ENCODE peak calls at places on chromosomes 6 and 20, in five cellular contexts. One of them, this sample, is unnamed.

GRCh38 chr6:139766796-139767195 is 392.3 kb upstream of the CITED2 start:
- ATAC-seq in HepG2: no peak
- ATAC-seq in K562: no peak
- ATAC-seq in upper lobe of left lung: no peak
- ATAC-seq in GM12878: no peak
- ATAC-seq in this sample: no peak

GRCh38 chr20:63182946-63183415 is 33.0 kb downstream of the YTHDF1 start:
- ATAC-seq in upper lobe of left lung: no peak
- ATAC-seq in HepG2: peak
- ATAC-seq in GM12878: peak
- ATAC-seq in K562: peak
- ATAC-seq in this sample: no peak

GRCh38 chr6:2753743-2754142 is 3.0 kb upstream of the MYLK4 start:
- ATAC-seq in GM12878: no peak
- ATAC-seq in upper lobe of left lung: no peak
- ATAC-seq in HepG2: no peak
- ATAC-seq in K562: no peak
- ATAC-seq in this sample: no peak

GRCh38 chr6:39048481-39049399 is at the start of gene GLP1R:
- ATAC-seq in GM12878: no peak
- ATAC-seq in upper lobe of left lung: no peak
- ATAC-seq in K562: no peak
- ATAC-seq in HepG2: peak
- ATAC-seq in this sample: no peak

GRCh38 chr6:5510734-5511133 is 249.4 kb downstream of the FARS2 start:
- ATAC-seq in upper lobe of left lung: no peak
- ATAC-seq in GM12878: no peak
- ATAC-seq in HepG2: no peak
- ATAC-seq in K562: no peak
- ATAC-seq in this sample: no peak

GRCh38 chr6:41430875-41431274 is 95.5 kb downstream of the NCR2 start:
- ATAC-seq in K562: peak
- ATAC-seq in GM12878: no peak
- ATAC-seq in upper lobe of left lung: no peak
- ATAC-seq in HepG2: no peak
- ATAC-seq in this sample: no peak

GRCh38 chr6:1053587-1053986 is 258.3 kb upstream of the FOXQ1 start:
- ATAC-seq in upper lobe of left lung: peak
- ATAC-seq in GM12878: no peak
- ATAC-seq in HepG2: no peak
- ATAC-seq in K562: no peak
- ATAC-seq in this sample: peak

GRCh38 chr6:81130969-81131368 is 621.5 kb downstream of the TENT5A start:
- ATAC-seq in upper lobe of left lung: no peak
- ATAC-seq in HepG2: no peak
- ATAC-seq in GM12878: no peak
- ATAC-seq in K562: no peak
- ATAC-seq in this sample: no peak

GRCh38 chr6:118893095-118893881 is 664 bp upstream of the ASF1A start:
- ATAC-seq in GM12878: peak
- ATAC-seq in HepG2: peak
- ATAC-seq in K562: peak
- ATAC-seq in upper lobe of left lung: peak
- ATAC-seq in this sample: peak

GRCh38 chr20:4225778-4226177 is 210.4 kb upstream of the RNF24 start:
- ATAC-seq in upper lobe of left lung: peak
- ATAC-seq in HepG2: no peak
- ATAC-seq in GM12878: no peak
- ATAC-seq in K562: no peak
- ATAC-seq in this sample: peak

GRCh38 chr6:70289299-70289698 is 13.6 kb downstream of the COL9A1 start:
- ATAC-seq in upper lobe of left lung: no peak
- ATAC-seq in GM12878: no peak
- ATAC-seq in K562: peak
- ATAC-seq in HepG2: peak
- ATAC-seq in this sample: no peak

GRCh38 chr20:61757678-61758555 is 307.8 kb downstream of the TAF4 start:
- ATAC-seq in GM12878: no peak
- ATAC-seq in K562: no peak
- ATAC-seq in upper lobe of left lung: no peak
- ATAC-seq in HepG2: no peak
- ATAC-seq in this sample: no peak

GRCh38 chr20:63693975-63694595 is 2.4 kb upstream of the TNFRSF6B start:
- ATAC-seq in HepG2: no peak
- ATAC-seq in GM12878: no peak
- ATAC-seq in K562: no peak
- ATAC-seq in upper lobe of left lung: no peak
- ATAC-seq in this sample: no peak

GRCh38 chr6:33958208-33958862 is 154.5 kb upstream of the MLN start:
- ATAC-seq in upper lobe of left lung: no peak
- ATAC-seq in HepG2: peak
- ATAC-seq in GM12878: no peak
- ATAC-seq in K562: peak
- ATAC-seq in this sample: no peak

GRCh38 chr6:165106261-165106660 is 203.1 kb downstream of the C6orf118 start:
- ATAC-seq in HepG2: no peak
- ATAC-seq in K562: no peak
- ATAC-seq in upper lobe of left lung: no peak
- ATAC-seq in GM12878: no peak
- ATAC-seq in this sample: no peak

GRCh38 chr20:3328501-3328900 is 79.0 kb downstream of the DNAAF9 start:
- ATAC-seq in HepG2: no peak
- ATAC-seq in upper lobe of left lung: no peak
- ATAC-seq in GM12878: no peak
- ATAC-seq in K562: no peak
- ATAC-seq in this sample: no peak

GRCh38 chr20:56808119-56808725 is 179.1 kb downstream of the TFAP2C start:
- ATAC-seq in HepG2: no peak
- ATAC-seq in upper lobe of left lung: no peak
- ATAC-seq in GM12878: no peak
- ATAC-seq in K562: no peak
- ATAC-seq in this sample: no peak

DNA sequence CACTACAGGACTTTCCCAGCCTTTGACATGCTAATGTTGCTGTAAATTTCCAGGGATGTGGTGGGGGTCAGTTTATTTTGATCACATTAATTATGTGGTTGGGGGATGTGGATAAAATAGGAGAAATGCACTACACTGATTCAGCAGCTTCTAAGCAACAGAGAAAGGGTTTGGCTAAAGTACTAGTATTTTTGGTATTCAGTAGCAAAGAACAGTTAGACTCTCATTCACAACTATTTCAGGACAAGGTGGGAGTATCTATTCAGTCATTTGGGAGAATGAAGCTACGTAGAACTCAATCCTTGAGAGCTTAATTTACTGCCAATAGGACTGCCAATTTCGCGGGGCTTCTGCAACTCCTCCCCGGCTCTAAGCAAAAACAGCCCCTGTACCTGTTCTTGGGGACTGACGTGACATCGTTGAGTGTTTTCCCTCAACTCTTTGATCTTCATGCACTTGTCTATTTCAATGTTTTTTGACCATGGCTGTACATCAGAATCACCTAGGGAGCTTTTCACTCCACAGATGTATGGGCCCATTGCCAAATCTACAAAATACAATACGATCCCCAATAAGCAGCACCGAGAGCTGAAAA is 94.8 kb upstream of the NHSL1 start:
- ATAC-seq in upper lobe of left lung: no peak
- ATAC-seq in HepG2: no peak
- ATAC-seq in K562: no peak
- ATAC-seq in GM12878: no peak
- ATAC-seq in this sample: no peak
- H3K4me3 ChIP-seq in upper lobe of left lung: no peak
- H3K4me3 ChIP-seq in HepG2: no peak
- H3K4me3 ChIP-seq in K562: no peak
- H3K4me3 ChIP-seq in GM12878: no peak
- H3K4me3 ChIP-seq in this sample: no peak

DNA sequence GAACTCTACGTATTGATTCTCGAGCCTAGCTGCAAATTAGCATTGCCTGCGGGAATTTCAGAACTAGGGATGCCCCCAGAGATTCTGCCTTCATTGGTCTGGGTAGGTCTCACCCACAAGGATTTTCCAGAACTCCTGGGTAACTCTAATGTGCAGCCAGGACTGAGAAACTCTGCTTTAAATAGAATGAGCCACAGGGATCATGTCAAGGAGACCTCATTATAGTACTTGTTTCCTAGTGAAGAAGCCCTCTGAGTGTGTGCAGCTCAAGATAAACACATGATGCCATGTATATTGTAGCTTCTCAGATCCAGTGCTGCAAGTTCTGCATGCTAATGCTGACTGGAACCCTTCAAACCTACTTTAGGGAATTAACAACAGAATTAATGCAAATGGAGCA is 179.2 kb downstream of the PHACTR1 start:
- ATAC-seq in upper lobe of left lung: no peak
- ATAC-seq in GM12878: no peak
- ATAC-seq in K562: no peak
- ATAC-seq in HepG2: no peak
- ATAC-seq in this sample: no peak
- TF ChIP-seq POLR2AphosphoS5 in upper lobe of left lung: no peak
- TF ChIP-seq POLR2AphosphoS5 in GM12878: no peak
- TF ChIP-seq POLR2AphosphoS5 in K562: no peak
- TF ChIP-seq POLR2AphosphoS5 in HepG2: no peak
- TF ChIP-seq POLR2AphosphoS5 in this sample: no peak

DNA sequence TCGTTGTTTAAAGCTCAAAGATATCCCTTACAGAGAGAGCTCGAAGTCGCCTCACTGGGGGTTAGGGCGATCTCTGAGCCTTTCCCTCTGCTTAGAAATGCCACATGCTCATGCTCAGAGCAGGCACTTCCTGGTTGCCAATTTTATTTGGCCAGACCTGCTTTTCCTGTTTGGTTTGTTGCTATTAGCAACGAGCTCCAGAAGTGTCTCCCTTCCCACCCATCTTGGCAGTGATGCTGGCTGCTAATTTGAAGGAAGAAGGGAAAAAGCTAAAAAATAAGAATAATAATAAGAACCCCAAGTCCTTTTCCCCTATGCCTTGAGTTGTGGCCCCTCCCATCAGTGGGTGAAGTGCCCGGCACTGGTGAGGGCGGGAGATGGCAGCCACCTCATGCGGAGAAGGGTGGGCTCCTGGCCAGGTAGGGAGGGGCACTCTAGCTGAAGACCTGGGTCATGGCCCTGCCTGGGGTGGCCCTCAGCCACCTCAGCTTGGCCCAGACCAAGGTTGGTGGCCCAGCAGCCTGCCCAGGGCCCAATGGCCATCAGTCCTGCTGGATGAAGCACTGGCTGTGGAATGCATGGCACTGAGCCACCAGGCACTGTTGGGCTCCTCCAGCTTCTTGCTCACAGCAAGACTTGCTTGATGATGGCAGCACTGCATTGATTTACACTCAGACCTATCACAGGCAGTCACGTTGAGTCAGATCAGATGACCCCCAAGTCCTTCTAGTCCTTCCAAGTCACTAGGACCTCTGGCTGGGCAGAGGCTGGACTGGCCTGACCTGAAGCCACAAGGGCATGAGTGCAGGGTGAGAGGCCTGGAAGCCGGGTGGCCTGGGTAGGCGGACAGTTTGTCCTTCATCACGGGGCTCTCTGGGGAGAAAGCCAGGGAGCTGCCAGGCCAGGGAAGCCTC is 79.0 kb downstream of the SYNJ2 start:
- ATAC-seq in upper lobe of left lung: peak
- ATAC-seq in GM12878: no peak
- ATAC-seq in K562: no peak
- ATAC-seq in HepG2: peak
- ATAC-seq in this sample: peak
- TF ChIP-seq EP300 in upper lobe of left lung: peak
- TF ChIP-seq EP300 in GM12878: no peak
- TF ChIP-seq EP300 in K562: no peak
- TF ChIP-seq EP300 in HepG2: no peak
- TF ChIP-seq EP300 in this sample: no peak

GRCh38 chr6:96898241-96898851 is 655 bp upstream of the NDUFAF4 start:
- ATAC-seq in upper lobe of left lung: no peak
- ATAC-seq in HepG2: peak
- ATAC-seq in K562: no peak
- ATAC-seq in GM12878: no peak
- ATAC-seq in this sample: no peak
- H3K4me3 ChIP-seq in upper lobe of left lung: peak
- H3K4me3 ChIP-seq in HepG2: peak
- H3K4me3 ChIP-seq in K562: peak
- H3K4me3 ChIP-seq in GM12878: peak
- H3K4me3 ChIP-seq in this sample: peak

GRCh38 chr6:72776456-72776855 is 154.6 kb downstream of the KCNQ5 start:
- ATAC-seq in K562: no peak
- ATAC-seq in HepG2: no peak
- ATAC-seq in upper lobe of left lung: no peak
- ATAC-seq in GM12878: no peak
- ATAC-seq in this sample: no peak
- TF ChIP-seq POLR2AphosphoS5 in K562: no peak
- TF ChIP-seq POLR2AphosphoS5 in HepG2: no peak
- TF ChIP-seq POLR2AphosphoS5 in upper lobe of left lung: no peak
- TF ChIP-seq POLR2AphosphoS5 in GM12878: no peak
- TF ChIP-seq POLR2AphosphoS5 in this sample: no peak